ENCODE peak calls at places on chromosomes 7 and 10, in six cellular contexts. B, U, T, X, O and R are unnamed samples. For H3K27me3 and H3K4me1, the result is how much of the 10 kb centered on the place peaks cover.

GRCh38 chr10:103040424-103040823 is 122.3 kb downstream of the CNNM2 start:
- DNase-seq in B (peak), U (no peak), T (no peak), X (no peak), O (no peak), R (no peak)

GRCh38 chr7:40329601-40330153 is 194.9 kb downstream of the SUGCT start:
- DNase-seq in B (peak), U (no peak), T (no peak), X (no peak), O (no peak), R (no peak)

GRCh38 chr7:123864012-123864411 is 19.0 kb downstream of the HYAL4 start:
- DNase-seq in B (no peak), U (no peak), T (no peak), X (no peak), O (no peak), R (no peak)

GRCh38 chr10:126654579-126654978 is 15.9 kb downstream of the C10orf90 start:
- DNase-seq in B (no peak), U (no peak), T (no peak), X (no peak), O (no peak), R (no peak)

GRCh38 chr7:32347244-32347828 is 142.8 kb downstream of the LSM5 start:
- DNase-seq in B (no peak), U (no peak), T (no peak), X (no peak), O (peak), R (no peak)

GRCh38 chr7:151058766-151059361 is 525 bp upstream of the SLC4A2 start:
- DNase-seq in B (peak), U (no peak), T (no peak), X (no peak), O (no peak), R (no peak)

GRCh38 chr10:31424473-31424872 is 105.5 kb downstream of the ZEB1 start:
- DNase-seq in B (no peak), U (no peak), T (no peak), X (no peak), O (no peak), R (no peak)

GRCh38 chr10:62637249-62638061 is 167.1 kb upstream of the ADO start:
- DNase-seq in B (peak), U (no peak), T (peak), X (no peak), O (peak), R (no peak)

GRCh38 chr7:43242628-43243255 is 130.3 kb downstream of the HECW1 start:
- DNase-seq in B (no peak), U (no peak), T (no peak), X (no peak), O (no peak), R (no peak)

GRCh38 chr10:48224979-48225560 is 49.4 kb downstream of the FRMPD2 start:
- DNase-seq in B (no peak), U (no peak), T (no peak), X (no peak), O (peak), R (no peak)

GRCh38 chr7:114148779-114149178 is 230.0 kb upstream of the PPP1R3A start:
- DNase-seq in B (no peak), U (no peak), T (no peak), X (no peak), O (no peak), R (no peak)

GRCh38 chr7:150974468-150975391 is 3.4 kb downstream of the KCNH2 start:
- DNase-seq in B (no peak), U (peak), T (peak), X (peak), O (peak), R (peak)

GRCh38 chr7:118872568-118872967 is 648.1 kb downstream of the ANKRD7 start:
- DNase-seq in B (no peak), U (no peak), T (no peak), X (no peak), O (no peak), R (no peak)

GRCh38 chr7:129470411-129470810 is 31.9 kb upstream of the SMKR1 start:
- DNase-seq in B (no peak), U (no peak), T (no peak), X (no peak), O (no peak), R (no peak)

GRCh38 chr7:1675673-1676549 is 5.8 kb downstream of the ELFN1 start:
- DNase-seq in B (no peak), U (peak), T (no peak), X (no peak), O (no peak), R (no peak)

GRCh38 chr7:36308031-36308430 is 81.6 kb upstream of the ANLN start:
- DNase-seq in B (no peak), U (no peak), T (no peak), X (no peak), O (no peak), R (no peak)

GRCh38 chr10:117684673-117685211 is 142.2 kb downstream of the EMX2 start:
- DNase-seq in B (no peak), U (no peak), T (peak), X (peak), O (no peak), R (peak)

GRCh38 chr10:74439213-74439612 is 288.2 kb downstream of the ADK start:
- DNase-seq in B (no peak), U (no peak), T (no peak), X (no peak), O (no peak), R (no peak)

GRCh38 chr7:148672041-148672440 is 26.7 kb upstream of the CUL1 start:
- DNase-seq in B (no peak), U (no peak), T (no peak), X (no peak), O (no peak), R (no peak)

GRCh38 chr10:21191512-21191911 is 294.4 kb upstream of the NEBL start:
- DNase-seq in B (no peak), U (no peak), T (no peak), X (no peak), O (no peak), R (no peak)

GRCh38 chr7:46854958-46855473 is 726.9 kb downstream of the TNS3 start:
- DNase-seq in B (peak), U (no peak), T (no peak), X (no peak), O (no peak), R (no peak)

GRCh38 chr10:4213441-4213840 is 428.4 kb upstream of the KLF6 start:
- DNase-seq in B (no peak), U (no peak), T (no peak), X (no peak), O (no peak), R (no peak)

GRCh38 chr10:314871-315270 is 179.6 kb downstream of the ZMYND11 start:
- DNase-seq in B (peak), U (no peak), T (no peak), X (no peak), O (no peak), R (no peak)

GRCh38 chr7:157005456-157006204 is 4.8 kb downstream of the MNX1 start:
- DNase-seq in B (no peak), U (no peak), T (no peak), X (peak), O (no peak), R (no peak)

GRCh38 chr7:157007470-157008066 is 2.9 kb downstream of the MNX1 start:
- DNase-seq in B (no peak), U (no peak), T (no peak), X (peak), O (no peak), R (no peak)

GRCh38 chr7:157006205-157006747 is 4.2 kb downstream of the MNX1 start:
- DNase-seq in B (no peak), U (no peak), T (no peak), X (peak), O (no peak), R (no peak)

GRCh38 chr7:157008206-157009169 is 2.0 kb downstream of the MNX1 start:
- DNase-seq in B (no peak), U (no peak), T (no peak), X (peak), O (no peak), R (no peak)

GRCh38 chr7:157006829-157007469 is 3.5 kb downstream of the MNX1 start:
- DNase-seq in B (no peak), U (no peak), T (no peak), X (no peak), O (no peak), R (no peak)
- H3K27me3 ChIP-seq in B (half or more), U (half or more), T (half or more), X (under half), O (half or more), R (under half)

DNA sequence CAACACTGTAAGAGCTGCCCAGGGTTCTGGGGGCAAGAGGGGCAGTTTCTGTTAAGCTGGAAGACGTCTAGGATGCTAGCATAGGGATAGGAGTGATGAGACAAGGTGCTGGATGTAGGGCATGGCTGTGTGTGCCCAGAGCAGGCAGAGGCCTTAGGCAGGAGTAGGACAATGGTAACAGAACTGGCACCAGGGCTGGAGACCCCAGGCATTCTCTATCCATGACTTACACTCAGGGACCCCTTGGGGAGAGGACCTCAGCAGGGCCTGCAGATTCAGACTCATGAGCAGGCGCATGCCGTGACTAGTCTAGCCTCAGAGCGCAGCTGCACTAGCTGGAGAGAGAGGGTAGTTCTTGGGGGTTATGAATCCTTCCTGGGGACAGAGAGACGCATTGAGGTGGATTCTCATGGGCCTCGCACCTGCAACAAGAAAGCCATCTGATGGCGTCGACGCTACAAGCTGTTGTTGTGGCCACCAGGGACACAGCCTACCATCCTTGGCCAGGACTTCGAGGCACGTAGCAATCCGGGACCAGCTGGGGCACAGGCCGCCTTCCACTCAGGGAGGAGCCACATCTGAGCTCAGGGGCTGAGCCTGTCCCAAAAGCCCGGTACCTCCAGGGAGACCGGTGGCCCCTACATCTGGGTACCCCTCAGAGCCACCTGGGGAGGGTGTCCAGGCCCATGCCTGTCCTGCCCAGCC is 474.1 kb downstream of the PTPRN2 start:
- DNase-seq in B (no peak), U (no peak), T (no peak), X (no peak), O (no peak), R (no peak)
- H3K4me1 ChIP-seq in B (under half), U (under half), T (under half), X (under half), O (under half), R (under half)

GRCh38 chr7:292826-293225 is 2.9 kb downstream of the FOXL3 start:
- DNase-seq in B (no peak), U (no peak), T (no peak), X (no peak), O (no peak), R (no peak)
- H3K27me3 ChIP-seq in B (half or more), U (half or more), T (under half), X (under half), O (under half), R (under half)

DNA sequence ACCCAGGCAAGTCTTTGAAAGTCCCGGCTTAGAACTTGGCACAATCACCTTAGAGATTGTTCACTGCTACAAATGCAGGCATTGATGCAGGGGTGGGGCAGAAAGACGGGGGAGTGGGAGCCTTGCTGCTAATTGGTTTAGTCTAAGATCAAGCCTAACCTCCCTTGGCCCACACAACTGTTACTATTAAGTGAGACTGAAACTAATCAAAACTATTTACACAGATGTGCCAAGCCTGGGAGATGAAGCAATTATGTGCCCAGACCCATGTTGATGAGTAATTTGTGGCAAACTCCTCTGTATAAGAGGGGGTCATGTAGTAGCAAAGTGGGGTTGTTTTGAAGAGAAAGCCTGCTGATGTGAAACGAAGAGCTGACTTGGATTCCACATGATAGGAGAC is 178.2 kb upstream of the ITGB1 start:
- DNase-seq in B (peak), U (no peak), T (no peak), X (no peak), O (no peak), R (no peak)
- H3K4me1 ChIP-seq in B (under half), U (under half), T (under half), X (under half), O (under half), R (under half)

GRCh38 chr10:9097206-9097990 is 1042.9 kb downstream of the GATA3 start:
- DNase-seq in B (peak), U (no peak), T (no peak), X (no peak), O (no peak), R (no peak)

GRCh38 chr10:9097991-9098306 is 1043.5 kb downstream of the GATA3 start:
- DNase-seq in B (no peak), U (no peak), T (no peak), X (no peak), O (no peak), R (no peak)

GRCh38 chr10:9102026-9102425 is 1047.5 kb downstream of the GATA3 start:
- DNase-seq in B (no peak), U (no peak), T (no peak), X (no peak), O (no peak), R (no peak)

DNA sequence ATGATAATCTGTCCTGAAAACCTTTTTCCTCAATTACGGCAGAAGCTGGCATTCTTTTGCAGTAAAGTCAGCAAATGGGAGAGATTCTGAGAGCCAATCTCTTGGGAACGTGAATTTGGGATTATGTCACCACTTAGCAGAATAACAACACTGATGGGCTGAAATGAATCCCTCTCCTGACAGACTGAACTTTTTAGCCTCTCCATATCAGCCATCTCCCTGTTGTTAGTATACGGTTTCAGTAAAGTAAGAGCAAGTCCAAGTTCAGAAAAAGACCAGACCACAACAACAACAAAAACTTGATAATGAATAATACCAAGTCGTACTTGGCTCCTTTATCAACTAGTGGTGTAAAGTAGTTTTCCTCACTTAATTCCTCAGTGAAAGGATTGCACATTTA is 1048.8 kb downstream of the GATA3 start:
- DNase-seq in B (no peak), U (no peak), T (no peak), X (no peak), O (no peak), R (no peak)
- H3K27me3 ChIP-seq in B (under half), U (under half), T (under half), X (under half), O (under half), R (under half)

DNA sequence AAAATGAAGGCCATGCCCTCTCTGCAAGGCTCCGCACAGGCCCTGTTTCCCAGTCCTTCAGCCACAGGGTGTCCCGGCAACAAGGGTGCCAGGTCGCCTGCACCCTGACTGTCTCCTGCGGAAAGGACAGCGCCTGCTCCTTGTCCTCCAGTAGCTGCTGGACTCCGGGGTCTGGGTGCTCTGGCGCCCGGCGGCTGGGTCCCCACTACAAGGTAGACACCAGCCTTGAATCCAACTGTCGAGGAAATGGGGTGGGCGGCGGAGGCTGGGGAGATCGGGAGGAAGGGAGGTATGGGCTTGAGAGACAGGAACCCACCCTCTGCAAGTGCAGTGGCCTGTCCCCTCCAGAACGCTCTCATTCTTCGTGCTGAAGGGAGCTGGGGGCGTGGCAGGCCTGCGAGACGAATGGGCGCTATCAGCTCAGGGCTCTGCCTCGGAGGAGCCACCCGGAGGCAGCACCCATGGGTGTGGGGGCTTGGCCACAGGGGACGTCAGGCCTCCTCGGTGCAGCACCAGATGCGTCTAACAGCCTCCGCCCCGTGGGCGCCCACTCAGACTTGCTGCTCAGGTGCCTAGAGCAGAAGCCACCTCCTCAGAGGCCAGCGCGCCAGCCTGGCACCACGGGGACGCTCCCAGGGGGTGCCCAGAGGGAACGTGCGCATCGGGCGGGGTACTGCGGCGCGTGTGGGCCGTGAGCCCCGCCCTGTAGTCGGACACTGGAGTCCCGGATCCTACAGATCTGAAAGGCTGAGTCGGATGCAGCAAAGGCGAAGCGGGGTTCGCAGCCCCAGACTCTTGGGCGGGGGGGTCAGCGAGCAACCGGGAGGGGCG is 15.6 kb downstream of the ADAM8 start:
- DNase-seq in B (no peak), U (peak), T (peak), X (peak), O (peak), R (peak)
- H3K4me1 ChIP-seq in B (under half), U (under half), T (under half), X (under half), O (under half), R (under half)

GRCh38 chr7:155266440-155266839 is 31.2 kb upstream of the INSIG1 start:
- DNase-seq in B (no peak), U (no peak), T (no peak), X (no peak), O (no peak), R (no peak)

GRCh38 chr7:155267023-155267422 is 30.7 kb upstream of the INSIG1 start:
- DNase-seq in B (no peak), U (no peak), T (no peak), X (no peak), O (no peak), R (no peak)

GRCh38 chr7:155265960-155266359 is 31.7 kb upstream of the INSIG1 start:
- DNase-seq in B (no peak), U (no peak), T (no peak), X (no peak), O (no peak), R (no peak)

GRCh38 chr7:155263522-155264197 is 34.0 kb upstream of the INSIG1 start:
- DNase-seq in B (peak), U (no peak), T (no peak), X (no peak), O (no peak), R (no peak)

GRCh38 chr7:155265144-155265543 is 32.5 kb upstream of the INSIG1 start:
- DNase-seq in B (no peak), U (no peak), T (no peak), X (no peak), O (no peak), R (no peak)
- H3K27me3 ChIP-seq in B (under half), U (under half), T (under half), X (under half), O (under half), R (under half)

DNA sequence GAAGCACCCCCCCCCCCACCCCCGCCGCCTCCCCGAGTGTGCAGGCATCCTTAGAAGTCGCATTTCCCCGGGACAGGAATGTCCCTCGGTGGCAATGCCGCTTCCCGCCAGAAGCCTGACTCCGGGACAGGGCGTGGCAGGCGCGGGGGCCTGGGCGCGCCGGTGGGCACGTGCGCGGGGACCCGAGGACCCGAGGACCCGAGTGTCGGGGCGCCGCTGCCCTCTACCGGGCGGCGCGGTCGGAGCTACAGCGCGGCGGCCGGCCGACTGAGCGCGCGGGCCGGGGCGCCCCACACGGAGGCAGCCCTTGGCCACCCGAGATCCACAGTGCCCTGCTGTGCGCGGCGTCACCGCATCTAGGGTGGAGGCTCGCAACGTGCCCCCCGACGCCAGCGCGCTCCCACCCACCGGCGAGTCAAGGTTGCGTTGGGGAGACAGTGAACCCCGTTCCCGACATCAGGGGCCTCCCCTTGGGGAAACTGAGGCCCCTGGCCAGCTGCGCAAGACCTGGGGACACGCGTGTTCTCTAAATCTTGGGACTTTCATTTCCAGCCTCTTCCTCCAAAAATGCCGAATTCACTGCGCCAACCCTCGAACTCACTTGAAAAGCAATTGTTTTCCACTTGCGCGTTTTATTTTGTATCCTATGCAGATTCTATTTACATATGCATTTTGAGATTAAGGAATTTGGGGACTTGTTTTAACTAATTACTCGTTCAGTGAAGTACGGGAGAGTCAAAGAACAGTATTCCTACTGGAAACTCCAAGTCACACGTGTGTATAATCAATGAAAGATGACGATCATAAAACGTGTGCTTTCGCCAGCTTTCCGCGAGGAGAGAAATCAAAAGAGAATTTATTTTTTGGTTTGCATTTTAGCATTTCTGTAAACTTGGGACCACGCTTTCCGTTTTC is 3.1 kb upstream of the CUX1 start:
- DNase-seq in B (no peak), U (peak), T (peak), X (peak), O (peak), R (peak)
- H3K4me1 ChIP-seq in B (under half), U (under half), T (under half), X (under half), O (under half), R (under half)

DNA sequence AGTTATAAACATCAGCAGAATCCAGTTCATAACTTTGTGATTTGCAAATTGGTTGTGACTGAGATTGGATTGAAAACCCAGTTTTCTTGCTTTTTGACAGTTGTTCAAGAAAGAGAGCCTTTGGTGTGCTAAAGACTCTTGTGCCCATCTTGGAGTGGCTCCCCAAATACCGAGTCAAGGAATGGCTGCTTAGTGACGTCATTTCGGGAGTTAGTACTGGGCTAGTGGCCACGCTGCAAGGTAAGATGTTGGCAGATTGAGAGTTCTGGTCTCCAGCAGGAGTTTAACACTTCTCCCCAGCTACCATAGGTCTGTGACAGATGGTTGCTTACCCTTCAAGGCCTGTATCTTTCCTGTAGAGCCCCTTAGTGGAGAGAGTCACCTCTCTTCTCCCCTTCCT is 2.6 kb downstream of the SLC26A4 start:
- DNase-seq in B (no peak), U (no peak), T (no peak), X (no peak), O (no peak), R (no peak)
- H3K27me3 ChIP-seq in B (under half), U (under half), T (under half), X (under half), O (under half), R (under half)